ENCODE peak calls at places on chromosome 14, in five cellular contexts. P is HL-60, E is AG09309, W is lung, B is left ventricle myocardium inferior. M is an unnamed sample.

GRCh38 chr14:40229676-40230075 is 797.4 kb upstream of the FBXO33 start:
- DNase-seq in E (no peak), P (no peak), W (no peak), B (no peak), M (no peak)

GRCh38 chr14:32047791-32048190 is 29.3 kb upstream of the ARHGAP5 start:
- DNase-seq in P (no peak), E (no peak), W (no peak), B (no peak), M (no peak)

GRCh38 chr14:61403411-61403810 is 82.0 kb downstream of the PRKCH start:
- DNase-seq in E (no peak), W (no peak), P (no peak), B (no peak), M (no peak)

GRCh38 chr14:71472281-71472960 is 459.8 kb upstream of the RGS6 start:
- DNase-seq in W (no peak), B (no peak), E (peak), P (no peak), M (no peak)

GRCh38 chr14:60655898-60656754 is 6.8 kb upstream of the SIX1 start:
- DNase-seq in P (no peak), E (no peak), B (no peak), W (no peak), M (no peak)

GRCh38 chr14:51242545-51243490 is 2.8 kb downstream of the TMX1 start:
- DNase-seq in E (no peak), B (no peak), W (no peak), P (no peak), M (no peak)

GRCh38 chr14:34692348-34692747 is 22.0 kb downstream of the CFL2 start:
- DNase-seq in P (no peak), B (no peak), W (no peak), E (peak), M (no peak)

GRCh38 chr14:72883963-72884362 is 9.9 kb downstream of the DPF3 start:
- DNase-seq in W (no peak), E (no peak), P (no peak), B (no peak), M (peak)

GRCh38 chr14:66539034-66539433 is 31.1 kb downstream of the GPHN start:
- DNase-seq in B (no peak), W (no peak), P (no peak), E (no peak), M (no peak)

GRCh38 chr14:60164717-60165546 is at the start of gene DHRS7:
- DNase-seq in B (peak), E (peak), P (peak), W (peak), M (peak)

GRCh38 chr14:99670361-99671229 is 13.5 kb upstream of the CYP46A1 start:
- DNase-seq in E (no peak), P (no peak), B (no peak), W (no peak), M (no peak)

GRCh38 chr14:89255852-89256251 is 161.2 kb downstream of the FOXN3 start:
- DNase-seq in B (no peak), W (no peak), P (no peak), E (no peak), M (no peak)

GRCh38 chr14:57761800-57762199 is 104.1 kb downstream of the SLC35F4 start:
- DNase-seq in E (no peak), P (no peak), W (no peak), B (no peak), M (no peak)

GRCh38 chr14:99686557-99687283 is 2.6 kb downstream of the CYP46A1 start:
- DNase-seq in W (no peak), B (no peak), E (no peak), P (no peak), M (no peak)

GRCh38 chr14:44846232-44846824 is 115.4 kb downstream of the KLHL28 start:
- DNase-seq in E (peak), W (no peak), B (no peak), P (peak), M (no peak)

GRCh38 chr14:61569308-61569707 is 126.0 kb upstream of the HIF1A start:
- DNase-seq in B (no peak), W (no peak), E (no peak), P (no peak), M (no peak)

GRCh38 chr14:51962678-51963077 is 26.7 kb upstream of the RTRAF start:
- DNase-seq in B (no peak), W (no peak), P (no peak), E (no peak), M (no peak)

GRCh38 chr14:100662850-100663527 is 63.7 kb upstream of the DLK1 start:
- DNase-seq in B (peak), P (peak), E (no peak), W (peak), M (peak)

DNA sequence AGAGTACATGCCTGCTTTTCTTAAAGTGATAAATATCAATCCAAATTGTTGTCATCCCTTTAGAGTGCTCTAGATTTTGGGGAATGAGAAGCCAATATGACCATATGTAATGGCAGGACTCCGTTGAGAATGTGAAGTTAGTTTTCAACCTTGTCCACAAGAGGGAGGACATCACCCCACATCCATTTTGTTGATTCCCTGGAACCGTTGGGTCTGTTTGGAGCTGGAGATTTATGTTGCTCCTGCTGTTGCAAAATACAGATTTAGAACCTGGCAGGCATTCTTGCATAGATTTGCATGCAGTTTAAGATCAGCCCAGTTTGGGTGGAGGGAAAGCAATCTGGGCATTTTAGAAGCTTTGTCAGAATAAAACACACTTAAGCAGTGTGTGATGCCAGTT is 620.1 kb downstream of the NRXN3 start:
- DNase-seq in E (no peak), B (no peak), P (no peak), W (no peak), M (no peak)
- TF ChIP-seq CTCF in E (no peak), B (no peak), P (no peak), W (no peak), M (no peak)

DNA sequence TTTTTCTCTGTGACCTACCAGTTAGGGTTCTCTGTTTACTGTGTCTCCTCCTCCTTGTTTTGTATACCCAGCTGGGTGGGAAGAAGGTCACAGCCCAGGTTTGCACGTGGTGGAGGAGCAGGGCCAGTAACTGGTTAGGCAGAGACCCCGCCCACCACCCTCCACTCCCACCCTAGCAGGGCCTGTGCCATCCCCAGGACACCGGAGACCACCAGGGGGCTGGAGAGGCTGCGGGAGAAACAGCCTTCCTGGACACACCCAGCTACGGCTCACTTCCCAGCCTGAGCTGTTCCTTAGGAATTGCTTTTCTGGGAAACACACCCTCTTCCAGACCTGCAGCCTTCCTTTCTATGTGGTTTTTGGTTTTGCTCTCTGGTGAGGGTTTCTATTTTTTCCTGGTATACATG is 21.1 kb downstream of the BDKRB2 start:
- DNase-seq in P (no peak), W (no peak), B (peak), E (peak), M (no peak)
- TF ChIP-seq CTCF in P (no peak), W (no peak), B (no peak), E (peak), M (no peak)

GRCh38 chr14:23061995-23062394 is 4.7 kb upstream of the CDH24 start:
- DNase-seq in B (no peak), E (peak), P (no peak), W (peak), M (peak)
- TF ChIP-seq CTCF in B (no peak), E (no peak), P (no peak), W (no peak), M (no peak)

GRCh38 chr14:74161526-74162158 is 76.9 kb downstream of the LIN52 start:
- DNase-seq in B (no peak), E (no peak), W (no peak), P (no peak), M (no peak)
- TF ChIP-seq CTCF in B (no peak), E (no peak), W (no peak), P (no peak), M (no peak)